ENCODE peak calls at places on chromosomes 5 and 9, in five cellular contexts. One of them, this sample, is unnamed.

GRCh38 chr9:76904661-76905457 is 1.1 kb downstream of the PRUNE2 start:
- DNase-seq in activated CD4-positive, alpha-beta T cell treated with anti-CD3 and anti-CD28 coated beads, Interleukin-2, amount 50 U/mL, for 1 hour: no peak
- DNase-seq in dorsolateral prefrontal cortex: no peak
- DNase-seq in stimulated activated CD4-positive, alpha-beta T cell treated with anti-CD3 and anti-CD28 coated beads, Interleukin-15, amount 100 ng/mL, for 1 hour: no peak
- DNase-seq in H7: no peak
- DNase-seq in this sample: no peak

GRCh38 chr9:86944974-86945867 is 2.1 kb downstream of the GAS1 start:
- DNase-seq in dorsolateral prefrontal cortex: peak; percentile 20
- DNase-seq in stimulated activated CD4-positive, alpha-beta T cell treated with anti-CD3 and anti-CD28 coated beads, Interleukin-15, amount 100 ng/mL, for 1 hour: no peak
- DNase-seq in H7: peak; percentile 67
- DNase-seq in activated CD4-positive, alpha-beta T cell treated with anti-CD3 and anti-CD28 coated beads, Interleukin-2, amount 50 U/mL, for 1 hour: no peak
- DNase-seq in this sample: peak; percentile 52

GRCh38 chr5:3364941-3365340 is 230.7 kb upstream of the IRX1 start:
- DNase-seq in stimulated activated CD4-positive, alpha-beta T cell treated with anti-CD3 and anti-CD28 coated beads, Interleukin-15, amount 100 ng/mL, for 1 hour: no peak
- DNase-seq in H7: no peak
- DNase-seq in dorsolateral prefrontal cortex: no peak
- DNase-seq in activated CD4-positive, alpha-beta T cell treated with anti-CD3 and anti-CD28 coated beads, Interleukin-2, amount 50 U/mL, for 1 hour: no peak
- DNase-seq in this sample: peak; percentile 10

GRCh38 chr9:74760031-74760700 is 127.6 kb downstream of the TRPM6 start:
- DNase-seq in activated CD4-positive, alpha-beta T cell treated with anti-CD3 and anti-CD28 coated beads, Interleukin-2, amount 50 U/mL, for 1 hour: no peak
- DNase-seq in stimulated activated CD4-positive, alpha-beta T cell treated with anti-CD3 and anti-CD28 coated beads, Interleukin-15, amount 100 ng/mL, for 1 hour: no peak
- DNase-seq in H7: no peak
- DNase-seq in dorsolateral prefrontal cortex: no peak
- DNase-seq in this sample: no peak

GRCh38 chr9:108133101-108133500 is 643.5 kb upstream of the KLF4 start:
- DNase-seq in stimulated activated CD4-positive, alpha-beta T cell treated with anti-CD3 and anti-CD28 coated beads, Interleukin-15, amount 100 ng/mL, for 1 hour: no peak
- DNase-seq in dorsolateral prefrontal cortex: no peak
- DNase-seq in activated CD4-positive, alpha-beta T cell treated with anti-CD3 and anti-CD28 coated beads, Interleukin-2, amount 50 U/mL, for 1 hour: no peak
- DNase-seq in H7: no peak
- DNase-seq in this sample: no peak

GRCh38 chr9:104836235-104836634 is 72.3 kb downstream of the NIPSNAP3B start:
- DNase-seq in H7: no peak
- DNase-seq in stimulated activated CD4-positive, alpha-beta T cell treated with anti-CD3 and anti-CD28 coated beads, Interleukin-15, amount 100 ng/mL, for 1 hour: no peak
- DNase-seq in activated CD4-positive, alpha-beta T cell treated with anti-CD3 and anti-CD28 coated beads, Interleukin-2, amount 50 U/mL, for 1 hour: no peak
- DNase-seq in dorsolateral prefrontal cortex: no peak
- DNase-seq in this sample: no peak

GRCh38 chr9:27519466-27520465 is 4.3 kb upstream of the IFNK start:
- DNase-seq in dorsolateral prefrontal cortex: no peak
- DNase-seq in H7: no peak
- DNase-seq in activated CD4-positive, alpha-beta T cell treated with anti-CD3 and anti-CD28 coated beads, Interleukin-2, amount 50 U/mL, for 1 hour: no peak
- DNase-seq in stimulated activated CD4-positive, alpha-beta T cell treated with anti-CD3 and anti-CD28 coated beads, Interleukin-15, amount 100 ng/mL, for 1 hour: no peak
- DNase-seq in this sample: no peak

GRCh38 chr9:129289131-129289731 is 111.2 kb upstream of the IER5L start:
- DNase-seq in stimulated activated CD4-positive, alpha-beta T cell treated with anti-CD3 and anti-CD28 coated beads, Interleukin-15, amount 100 ng/mL, for 1 hour: no peak
- DNase-seq in activated CD4-positive, alpha-beta T cell treated with anti-CD3 and anti-CD28 coated beads, Interleukin-2, amount 50 U/mL, for 1 hour: no peak
- DNase-seq in dorsolateral prefrontal cortex: no peak
- DNase-seq in H7: peak; percentile 50
- DNase-seq in this sample: no peak

GRCh38 chr5:153543288-153543687 is 52.8 kb downstream of the GRIA1 start:
- DNase-seq in dorsolateral prefrontal cortex: no peak
- DNase-seq in H7: no peak
- DNase-seq in activated CD4-positive, alpha-beta T cell treated with anti-CD3 and anti-CD28 coated beads, Interleukin-2, amount 50 U/mL, for 1 hour: no peak
- DNase-seq in stimulated activated CD4-positive, alpha-beta T cell treated with anti-CD3 and anti-CD28 coated beads, Interleukin-15, amount 100 ng/mL, for 1 hour: no peak
- DNase-seq in this sample: no peak

GRCh38 chr5:1510631-1511030 is 13.1 kb downstream of the LPCAT1 start:
- DNase-seq in dorsolateral prefrontal cortex: peak; percentile 20
- DNase-seq in stimulated activated CD4-positive, alpha-beta T cell treated with anti-CD3 and anti-CD28 coated beads, Interleukin-15, amount 100 ng/mL, for 1 hour: no peak
- DNase-seq in H7: peak; percentile 59
- DNase-seq in activated CD4-positive, alpha-beta T cell treated with anti-CD3 and anti-CD28 coated beads, Interleukin-2, amount 50 U/mL, for 1 hour: no peak
- DNase-seq in this sample: no peak

GRCh38 chr9:91727316-91727861 is 222.6 kb downstream of the ROR2 start:
- DNase-seq in activated CD4-positive, alpha-beta T cell treated with anti-CD3 and anti-CD28 coated beads, Interleukin-2, amount 50 U/mL, for 1 hour: peak; percentile 8
- DNase-seq in stimulated activated CD4-positive, alpha-beta T cell treated with anti-CD3 and anti-CD28 coated beads, Interleukin-15, amount 100 ng/mL, for 1 hour: no peak
- DNase-seq in dorsolateral prefrontal cortex: no peak
- DNase-seq in H7: peak; percentile 90
- DNase-seq in this sample: peak; percentile 67

GRCh38 chr9:33143241-33143642 is 23.9 kb downstream of the B4GALT1 start:
- DNase-seq in stimulated activated CD4-positive, alpha-beta T cell treated with anti-CD3 and anti-CD28 coated beads, Interleukin-15, amount 100 ng/mL, for 1 hour: no peak
- DNase-seq in activated CD4-positive, alpha-beta T cell treated with anti-CD3 and anti-CD28 coated beads, Interleukin-2, amount 50 U/mL, for 1 hour: no peak
- DNase-seq in dorsolateral prefrontal cortex: no peak
- DNase-seq in H7: no peak
- DNase-seq in this sample: no peak

GRCh38 chr5:419970-420369 is 23.0 kb upstream of the EXOC3 start:
- DNase-seq in H7: peak; percentile 38
- DNase-seq in activated CD4-positive, alpha-beta T cell treated with anti-CD3 and anti-CD28 coated beads, Interleukin-2, amount 50 U/mL, for 1 hour: no peak
- DNase-seq in dorsolateral prefrontal cortex: no peak
- DNase-seq in stimulated activated CD4-positive, alpha-beta T cell treated with anti-CD3 and anti-CD28 coated beads, Interleukin-15, amount 100 ng/mL, for 1 hour: no peak
- DNase-seq in this sample: no peak

GRCh38 chr5:168528521-168529360 is at the start of gene FBLL1:
- DNase-seq in dorsolateral prefrontal cortex: peak; percentile 26
- DNase-seq in activated CD4-positive, alpha-beta T cell treated with anti-CD3 and anti-CD28 coated beads, Interleukin-2, amount 50 U/mL, for 1 hour: peak; percentile 9
- DNase-seq in H7: peak; percentile 88
- DNase-seq in stimulated activated CD4-positive, alpha-beta T cell treated with anti-CD3 and anti-CD28 coated beads, Interleukin-15, amount 100 ng/mL, for 1 hour: no peak
- DNase-seq in this sample: peak; percentile 73

GRCh38 chr9:109117856-109118801 is 1.6 kb downstream of the TMEM245 start:
- DNase-seq in activated CD4-positive, alpha-beta T cell treated with anti-CD3 and anti-CD28 coated beads, Interleukin-2, amount 50 U/mL, for 1 hour: peak; percentile 37
- DNase-seq in H7: peak; percentile 29
- DNase-seq in stimulated activated CD4-positive, alpha-beta T cell treated with anti-CD3 and anti-CD28 coated beads, Interleukin-15, amount 100 ng/mL, for 1 hour: no peak
- DNase-seq in dorsolateral prefrontal cortex: no peak
- DNase-seq in this sample: no peak

GRCh38 chr9:125910286-125910685 is 163.1 kb downstream of the PBX3 start:
- DNase-seq in dorsolateral prefrontal cortex: no peak
- DNase-seq in H7: no peak
- DNase-seq in activated CD4-positive, alpha-beta T cell treated with anti-CD3 and anti-CD28 coated beads, Interleukin-2, amount 50 U/mL, for 1 hour: no peak
- DNase-seq in stimulated activated CD4-positive, alpha-beta T cell treated with anti-CD3 and anti-CD28 coated beads, Interleukin-15, amount 100 ng/mL, for 1 hour: no peak
- DNase-seq in this sample: no peak

GRCh38 chr5:116394186-116394867 is 180.3 kb downstream of the SEMA6A start:
- DNase-seq in dorsolateral prefrontal cortex: no peak
- DNase-seq in stimulated activated CD4-positive, alpha-beta T cell treated with anti-CD3 and anti-CD28 coated beads, Interleukin-15, amount 100 ng/mL, for 1 hour: no peak
- DNase-seq in H7: no peak
- DNase-seq in activated CD4-positive, alpha-beta T cell treated with anti-CD3 and anti-CD28 coated beads, Interleukin-2, amount 50 U/mL, for 1 hour: no peak
- DNase-seq in this sample: no peak

GRCh38 chr9:3743901-3744413 is 218.2 kb upstream of the RFX3 start:
- DNase-seq in stimulated activated CD4-positive, alpha-beta T cell treated with anti-CD3 and anti-CD28 coated beads, Interleukin-15, amount 100 ng/mL, for 1 hour: no peak
- DNase-seq in H7: no peak
- DNase-seq in dorsolateral prefrontal cortex: no peak
- DNase-seq in activated CD4-positive, alpha-beta T cell treated with anti-CD3 and anti-CD28 coated beads, Interleukin-2, amount 50 U/mL, for 1 hour: no peak
- DNase-seq in this sample: no peak